ENCODE peak calls at places on chromosomes 2 and 18, in ten cellular contexts. K is A549, T is GM12878, F is K562, Y is AG04450, Q is GM23338, M is astrocyte, J is breast epithelium, C is uterus, O is tibial artery. I is an unnamed sample.

GRCh38 chr18:12625242-12625641 is 32.7 kb downstream of the SPIRE1 start:
- DNase-seq in K (no peak), T (no peak), F (no peak), Y (no peak), Q (no peak), M (no peak), J (no peak), C (no peak), O (no peak), I (no peak)

GRCh38 chr18:79366177-79367094 is 29.3 kb upstream of the NFATC1 start:
- DNase-seq in K (no peak), T (no peak), F (no peak), Y (peak; percentile 92), Q (no peak), M (peak; percentile 96), J (no peak), C (no peak), O (no peak), I (no peak)

GRCh38 chr18:9094307-9095226 is 7.9 kb upstream of the NDUFV2 start:
- DNase-seq in K (peak; percentile 35), T (no peak), F (no peak), Y (peak; percentile 79), Q (no peak), M (peak; percentile 86), J (no peak), C (no peak), O (no peak), I (no peak)

GRCh38 chr2:153479527-153479926 is 965 bp upstream of the RPRM start:
- DNase-seq in K (no peak), T (no peak), F (no peak), Y (no peak), Q (no peak), M (peak; percentile 1), J (no peak), C (peak; percentile 41), O (no peak), I (no peak)

GRCh38 chr2:95342556-95343320 is 45.6 kb downstream of the KCNIP3 start:
- DNase-seq in K (no peak), T (no peak), F (no peak), Y (no peak), Q (no peak), M (no peak), J (no peak), C (peak; percentile 6), O (peak; percentile 7), I (no peak)

GRCh38 chr2:231545105-231545902 is 15.1 kb upstream of the NMUR1 start:
- DNase-seq in K (no peak), T (peak; percentile 98), F (no peak), Y (no peak), Q (no peak), M (peak; percentile 83), J (no peak), C (no peak), O (peak; percentile 40), I (no peak)

GRCh38 chr18:73669299-73669698 is 478.3 kb downstream of the FBXO15 start:
- DNase-seq in K (no peak), T (no peak), F (no peak), Y (peak; percentile 63), Q (no peak), M (peak; percentile 82), J (no peak), C (no peak), O (no peak), I (no peak)

GRCh38 chr2:60806595-60806987 is 50.5 kb downstream of the PAPOLG start:
- DNase-seq in K (no peak), T (no peak), F (no peak), Y (no peak), Q (no peak), M (no peak), J (no peak), C (no peak), O (no peak), I (no peak)

GRCh38 chr2:70133521-70134348 is 46.5 kb downstream of the PCBP1 start:
- DNase-seq in K (no peak), T (no peak), F (no peak), Y (no peak), Q (no peak), M (peak; percentile 93), J (no peak), C (no peak), O (no peak), I (no peak)

GRCh38 chr2:45119038-45119437 is 109.8 kb upstream of the SIX2 start:
- DNase-seq in K (no peak), T (no peak), F (no peak), Y (peak; percentile 8), Q (no peak), M (peak; percentile 72), J (no peak), C (no peak), O (no peak), I (no peak)

GRCh38 chr2:134375935-134376334 is 122.1 kb downstream of the MGAT5 start:
- DNase-seq in K (no peak), T (no peak), F (no peak), Y (no peak), Q (peak; percentile 22), M (peak; percentile 67), J (peak; percentile 52), C (peak; percentile 58), O (no peak), I (peak; percentile 79)

GRCh38 chr2:10897956-10898355 is 13.8 kb upstream of the KCNF1 start:
- DNase-seq in K (no peak), T (no peak), F (no peak), Y (no peak), Q (no peak), M (peak; percentile 30), J (no peak), C (no peak), O (no peak), I (no peak)

GRCh38 chr2:189441709-189442074 is 418 bp downstream of the WDR75 start:
- DNase-seq in K (peak; percentile 21), T (no peak), F (no peak), Y (no peak), Q (no peak), M (no peak), J (no peak), C (no peak), O (no peak), I (no peak)

GRCh38 chr2:194730266-194730665 is 926.8 kb upstream of the SLC39A10 start:
- DNase-seq in K (no peak), T (no peak), F (no peak), Y (no peak), Q (no peak), M (no peak), J (no peak), C (no peak), O (no peak), I (no peak)

GRCh38 chr2:65275141-65275540 is 47.5 kb downstream of the ACTR2 start:
- DNase-seq in K (no peak), T (no peak), F (no peak), Y (no peak), Q (peak; percentile 89), M (no peak), J (no peak), C (no peak), O (no peak), I (no peak)

GRCh38 chr2:152244241-152244640 is 68.7 kb upstream of the STAM2 start:
- DNase-seq in K (no peak), T (no peak), F (no peak), Y (no peak), Q (no peak), M (no peak), J (no peak), C (no peak), O (no peak), I (no peak)

GRCh38 chr2:183162362-183162761 is 38.1 kb downstream of the NUP35 start:
- DNase-seq in K (no peak), T (no peak), F (no peak), Y (peak; percentile 30), Q (no peak), M (peak; percentile 80), J (no peak), C (no peak), O (no peak), I (no peak)

GRCh38 chr2:111162718-111163331 is 42.1 kb downstream of the BCL2L11 start:
- DNase-seq in K (no peak), T (no peak), F (no peak), Y (no peak), Q (no peak), M (peak; percentile 48), J (no peak), C (no peak), O (no peak), I (no peak)

GRCh38 chr2:96831679-96832078 is 12.1 kb downstream of the ANKRD23 start:
- DNase-seq in K (no peak), T (no peak), F (no peak), Y (no peak), Q (peak; percentile 42), M (no peak), J (no peak), C (no peak), O (no peak), I (no peak)

GRCh38 chr2:42934568-42935258 is 142.3 kb upstream of the HAAO start:
- DNase-seq in K (no peak), T (no peak), F (no peak), Y (no peak), Q (no peak), M (no peak), J (no peak), C (no peak), O (no peak), I (no peak)

GRCh38 chr18:68394705-68395104 is 320.2 kb downstream of the TMX3 start:
- DNase-seq in K (no peak), T (no peak), F (no peak), Y (no peak), Q (no peak), M (no peak), J (no peak), C (no peak), O (no peak), I (no peak)

GRCh38 chr2:112646102-112646719 is 472 bp downstream of the SLC20A1 start:
- DNase-seq in K (no peak), T (no peak), F (no peak), Y (no peak), Q (peak; percentile 32), M (no peak), J (no peak), C (no peak), O (no peak), I (no peak)
- TF ChIP-seq CTCF in K (no peak), T (no peak), F (no peak), Y (no peak), Q (no peak), M (no peak), J (no peak), C (peak; percentile 13), O (no peak), I (no peak)

GRCh38 chr18:58061349-58061748 is 17.3 kb downstream of the NEDD4L start:
- DNase-seq in K (no peak), T (no peak), F (no peak), Y (no peak), Q (no peak), M (no peak), J (no peak), C (no peak), O (no peak), I (no peak)
- H3K4me3 ChIP-seq in K (no peak overlapping the region), T (no peak overlapping the region), F (no peak overlapping the region), Y (no peak overlapping the region), Q (no peak overlapping the region), M (no peak overlapping the region), J (no peak overlapping the region), C (no peak overlapping the region), O (no peak overlapping the region), I (no peak overlapping the region)

GRCh38 chr2:239097428-239097696 is 249.5 kb downstream of the TWIST2 start:
- DNase-seq in K (no peak), T (no peak), F (no peak), Y (no peak), Q (no peak), M (no peak), J (no peak), C (no peak), O (no peak), I (no peak)
- H3K27ac ChIP-seq in K (no peak overlapping the region), T (no peak overlapping the region), F (no peak overlapping the region), Y (no peak overlapping the region), Q (no peak overlapping the region), M (no peak overlapping the region), J (no peak overlapping the region), C (no peak overlapping the region), O (no peak overlapping the region), I (peak overlapping the region; percentile 78)

GRCh38 chr2:235005603-235006259 is 53.9 kb downstream of the SH3BP4 start:
- DNase-seq in K (no peak), T (no peak), F (no peak), Y (no peak), Q (peak; percentile 83), M (no peak), J (no peak), C (peak; percentile 56), O (no peak), I (peak; percentile 72)
- TF ChIP-seq CTCF in K (no peak), T (no peak), F (no peak), Y (peak; percentile 4), Q (peak; percentile 47), M (no peak), J (no peak), C (no peak), O (peak; percentile 21), I (peak; percentile 16)

I was measured in dorsolateral prefrontal cortex.